ENCODE peak calls at places on chromosome 9, in seven cellular contexts. M is glutamatergic neuron, P is AG20443, I is HFF-Myc, B is SK-N-SH, X is D341Med, F is transverse colon. J is an unnamed sample.

GRCh38 chr9:20945269-20945668 is 86.2 kb downstream of the HACD4 start:
- DNase-seq in M (no peak), P (no peak), I (no peak), B (no peak), X (no peak), F (no peak), J (no peak)

GRCh38 chr9:684055-684949 is 157.2 kb upstream of the DMRT1 start:
- DNase-seq in M (no peak), P (peak), I (no peak), B (no peak), X (peak), F (no peak), J (no peak)

GRCh38 chr9:121663591-121663990 is 12.2 kb downstream of the DAB2IP start:
- DNase-seq in M (no peak), P (no peak), I (no peak), B (no peak), X (no peak), F (no peak), J (no peak)

GRCh38 chr9:73348485-73348884 is 196.8 kb downstream of the ANXA1 start:
- DNase-seq in M (no peak), P (no peak), I (no peak), B (no peak), X (no peak), F (no peak), J (no peak)

GRCh38 chr9:135021393-135021789 is 66.1 kb upstream of the OLFM1 start:
- DNase-seq in M (no peak), P (no peak), I (no peak), B (no peak), X (no peak), F (no peak), J (no peak)

GRCh38 chr9:20823051-20823450 is 139.0 kb downstream of the FOCAD start:
- DNase-seq in M (no peak), P (peak), I (no peak), B (no peak), X (no peak), F (no peak), J (no peak)

GRCh38 chr9:91411096-91411771 is 12.4 kb downstream of the NFIL3 start:
- DNase-seq in M (no peak), P (no peak), I (no peak), B (no peak), X (no peak), F (no peak), J (no peak)

GRCh38 chr9:71647094-71647591 is 121.2 kb downstream of the CEMIP2 start:
- DNase-seq in M (no peak), P (peak), I (peak), B (no peak), X (no peak), F (peak), J (no peak)

GRCh38 chr9:120593250-120593954 is 13.4 kb upstream of the CDK5RAP2 start:
- DNase-seq in M (no peak), P (no peak), I (no peak), B (no peak), X (peak), F (no peak), J (no peak)

GRCh38 chr9:137294684-137295312 is 7.3 kb downstream of the NRARP start:
- DNase-seq in M (peak), P (peak), I (no peak), B (peak), X (no peak), F (peak), J (no peak)

GRCh38 chr9:84339523-84339922 is 1.0 kb downstream of the SLC28A3 start:
- DNase-seq in M (no peak), P (no peak), I (no peak), B (no peak), X (no peak), F (no peak), J (no peak)

J was measured in NCI-H1105.